ENCODE peak calls at places on chromosomes 1 and 21, in four cellular contexts. One of them, this sample, is unnamed. For H3K4me1, the result is how much of the 10 kb centered on the place peaks cover.

GRCh38 chr1:175158133-175158532 is 34.4 kb downstream of the KIAA0040 start:
- DNase-seq in HepG2: no peak
- DNase-seq in H1: no peak
- DNase-seq in GM12878: no peak
- DNase-seq in this sample: no peak

GRCh38 chr1:228152097-228152917 is 2.6 kb downstream of the GJC2 start:
- DNase-seq in H1: no peak
- DNase-seq in HepG2: no peak
- DNase-seq in GM12878: no peak
- DNase-seq in this sample: no peak

GRCh38 chr1:21362096-21362495 is 71.8 kb upstream of the ECE1 start:
- DNase-seq in HepG2: no peak
- DNase-seq in H1: no peak
- DNase-seq in GM12878: no peak
- DNase-seq in this sample: no peak

GRCh38 chr1:216726435-216726834 is 3.2 kb upstream of the ESRRG start:
- DNase-seq in H1: no peak
- DNase-seq in GM12878: no peak
- DNase-seq in HepG2: no peak
- DNase-seq in this sample: no peak

GRCh38 chr21:38377165-38378093 is 120.6 kb downstream of the KCNJ15 start:
- DNase-seq in HepG2: no peak
- DNase-seq in GM12878: no peak
- DNase-seq in H1: no peak
- DNase-seq in this sample: no peak

GRCh38 chr1:30610917-30611316 is 112.5 kb downstream of the MATN1 start:
- DNase-seq in HepG2: no peak
- DNase-seq in GM12878: no peak
- DNase-seq in H1: no peak
- DNase-seq in this sample: no peak

GRCh38 chr1:84171471-84171870 is 27.4 kb downstream of the PRKACB start:
- DNase-seq in GM12878: no peak
- DNase-seq in H1: no peak
- DNase-seq in HepG2: no peak
- DNase-seq in this sample: no peak

GRCh38 chr1:185864331-185864730 is 130.1 kb downstream of the HMCN1 start:
- DNase-seq in HepG2: no peak
- DNase-seq in GM12878: no peak
- DNase-seq in H1: no peak
- DNase-seq in this sample: no peak

GRCh38 chr1:17232759-17233661 is 15.9 kb upstream of the PADI3 start:
- DNase-seq in HepG2: no peak
- DNase-seq in H1: no peak
- DNase-seq in GM12878: no peak
- DNase-seq in this sample: no peak

GRCh38 chr1:207101720-207102119 is 2.3 kb upstream of the C4BPA start:
- DNase-seq in H1: no peak
- DNase-seq in HepG2: no peak
- DNase-seq in GM12878: no peak
- DNase-seq in this sample: no peak

GRCh38 chr21:21246007-21246406 is 247.8 kb downstream of the NCAM2 start:
- DNase-seq in H1: no peak
- DNase-seq in HepG2: no peak
- DNase-seq in GM12878: no peak
- DNase-seq in this sample: no peak

GRCh38 chr1:16436946-16437474 is at the start of gene SPATA21:
- DNase-seq in GM12878: no peak
- DNase-seq in HepG2: no peak
- DNase-seq in H1: no peak
- DNase-seq in this sample: no peak

GRCh38 chr1:45796381-45796780 is 7.0 kb upstream of the MAST2 start:
- DNase-seq in GM12878: no peak
- DNase-seq in H1: no peak
- DNase-seq in HepG2: no peak
- DNase-seq in this sample: no peak

GRCh38 chr21:15045017-15045416 is 19.8 kb downstream of the NRIP1 start:
- DNase-seq in GM12878: no peak
- DNase-seq in HepG2: no peak
- DNase-seq in H1: no peak
- DNase-seq in this sample: no peak

GRCh38 chr1:231973840-231974239 is 347.2 kb downstream of the DISC1 start:
- DNase-seq in HepG2: no peak
- DNase-seq in H1: no peak
- DNase-seq in GM12878: no peak
- DNase-seq in this sample: no peak

DNA sequence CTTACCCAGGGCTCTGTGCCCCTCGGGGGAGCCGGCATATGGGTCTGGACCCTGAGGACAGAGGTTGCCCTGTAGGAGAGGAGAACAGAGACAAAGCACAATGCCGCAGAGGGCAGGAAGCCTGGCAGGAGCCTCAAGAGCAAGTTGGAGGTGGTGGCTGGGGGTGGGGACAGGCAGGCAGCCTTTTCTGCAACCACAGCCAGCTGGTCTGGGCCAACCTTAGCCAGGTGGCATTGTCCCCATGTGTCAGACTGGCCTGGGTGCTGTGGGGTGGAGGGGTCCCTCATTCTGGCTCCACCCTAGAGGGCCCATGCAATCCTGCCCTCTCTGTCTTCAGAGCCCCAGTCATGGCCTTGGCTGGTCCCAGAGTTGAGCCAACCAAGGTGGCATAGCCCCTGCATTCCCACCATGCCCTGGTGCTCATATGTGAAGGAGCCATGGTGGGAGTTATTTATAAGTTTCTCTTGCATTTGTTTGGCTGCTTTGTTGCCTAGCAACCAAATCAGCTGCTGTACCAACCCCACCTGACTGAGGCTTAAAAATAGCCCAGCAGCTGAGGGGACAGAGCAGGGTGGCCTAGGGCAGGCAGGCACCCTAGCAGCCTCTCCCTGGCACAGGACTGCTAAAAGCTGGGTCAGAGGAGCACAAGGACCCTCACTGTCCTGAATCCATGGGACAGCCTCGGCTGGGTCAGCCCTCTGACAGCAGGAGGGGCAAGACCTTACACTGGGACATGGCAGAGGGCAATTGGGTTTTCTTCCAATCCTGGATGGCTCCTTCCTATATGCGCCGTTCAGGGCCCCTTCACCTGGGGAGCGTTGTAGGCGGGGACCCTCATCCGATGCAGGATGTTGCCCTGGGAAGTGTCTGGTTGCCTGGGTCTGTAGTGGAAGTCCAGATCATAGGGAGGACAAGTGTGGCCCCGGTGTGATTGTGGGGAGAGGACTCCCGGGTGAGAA is 19.5 kb downstream of the MAP7D1 start:
- DNase-seq in GM12878: no peak
- DNase-seq in H1: peak
- DNase-seq in HepG2: no peak
- DNase-seq in this sample: no peak
- H3K4me1 ChIP-seq in GM12878: under half
- H3K4me1 ChIP-seq in H1: under half
- H3K4me1 ChIP-seq in HepG2: under half
- H3K4me1 ChIP-seq in this sample: under half

GRCh38 chr1:212607924-212608208 is 695 bp upstream of the ATF3 start:
- DNase-seq in HepG2: no peak
- DNase-seq in H1: no peak
- DNase-seq in GM12878: no peak
- DNase-seq in this sample: no peak
- TF ChIP-seq SUZ12 in HepG2: no peak
- TF ChIP-seq SUZ12 in H1: no peak
- TF ChIP-seq SUZ12 in GM12878: no peak
- TF ChIP-seq SUZ12 in this sample: no peak

GRCh38 chr1:92944901-92945747 is 16.1 kb downstream of the DIPK1A start:
- DNase-seq in GM12878: no peak
- DNase-seq in H1: no peak
- DNase-seq in HepG2: no peak
- DNase-seq in this sample: no peak

GRCh38 chr1:92949937-92950817 is 11.1 kb downstream of the DIPK1A start:
- DNase-seq in H1: no peak
- DNase-seq in GM12878: no peak
- DNase-seq in HepG2: no peak
- DNase-seq in this sample: no peak

GRCh38 chr1:92951141-92951582 is 10.1 kb downstream of the DIPK1A start:
- DNase-seq in GM12878: peak
- DNase-seq in HepG2: peak
- DNase-seq in H1: no peak
- DNase-seq in this sample: no peak

GRCh38 chr1:92945748-92946270 is 15.5 kb downstream of the DIPK1A start:
- DNase-seq in GM12878: no peak
- DNase-seq in H1: no peak
- DNase-seq in HepG2: no peak
- DNase-seq in this sample: no peak

GRCh38 chr1:92948071-92948470 is 13.2 kb downstream of the DIPK1A start:
- DNase-seq in H1: no peak
- DNase-seq in GM12878: no peak
- DNase-seq in HepG2: no peak
- DNase-seq in this sample: no peak
- H3K4me1 ChIP-seq in H1: under half
- H3K4me1 ChIP-seq in GM12878: under half
- H3K4me1 ChIP-seq in HepG2: half or more
- H3K4me1 ChIP-seq in this sample: under half

GRCh38 chr1:223022641-223023473 is 120.2 kb downstream of the TLR5 start:
- DNase-seq in HepG2: no peak
- DNase-seq in GM12878: no peak
- DNase-seq in H1: no peak
- DNase-seq in this sample: peak
- TF ChIP-seq SUZ12 in HepG2: no peak
- TF ChIP-seq SUZ12 in GM12878: no peak
- TF ChIP-seq SUZ12 in H1: no peak
- TF ChIP-seq SUZ12 in this sample: no peak

GRCh38 chr1:39157304-39157703 is 47.2 kb upstream of the MACF1 start:
- DNase-seq in GM12878: no peak
- DNase-seq in H1: no peak
- DNase-seq in HepG2: no peak
- DNase-seq in this sample: no peak
- H3K4me1 ChIP-seq in GM12878: under half
- H3K4me1 ChIP-seq in H1: under half
- H3K4me1 ChIP-seq in HepG2: half or more
- H3K4me1 ChIP-seq in this sample: under half

DNA sequence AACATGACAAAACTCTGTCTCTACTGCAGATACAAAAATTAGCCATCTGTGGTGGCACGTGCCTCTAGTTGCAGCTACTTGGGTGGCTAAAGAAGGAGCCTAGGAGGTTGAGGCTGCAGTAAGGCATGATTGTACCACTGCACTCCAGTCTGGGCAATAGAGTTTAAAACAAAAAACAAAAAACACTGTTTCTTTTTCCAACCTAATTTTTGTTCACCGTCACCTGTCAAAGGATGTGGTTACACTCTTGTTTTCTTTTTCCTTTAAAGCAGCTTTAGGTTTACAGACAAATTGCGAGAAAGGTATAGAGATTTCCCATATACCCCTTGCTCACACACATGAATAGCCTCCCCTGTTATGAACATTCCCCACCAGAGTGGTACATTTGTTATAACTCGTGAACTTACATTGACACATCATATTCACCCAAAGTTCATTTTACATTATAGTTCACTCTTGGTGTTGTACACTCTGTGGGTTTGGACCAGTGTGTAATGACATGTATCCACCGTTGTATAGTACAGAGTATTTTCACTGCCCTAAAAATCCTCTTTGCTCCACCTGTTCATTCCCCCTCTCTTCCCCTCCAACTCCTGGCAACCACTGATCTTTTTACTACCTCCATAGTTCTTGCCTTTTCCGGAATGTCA is 26.2 kb downstream of the SMG7 start:
- DNase-seq in GM12878: no peak
- DNase-seq in HepG2: no peak
- DNase-seq in H1: no peak
- DNase-seq in this sample: no peak
- TF ChIP-seq SUZ12 in GM12878: no peak
- TF ChIP-seq SUZ12 in HepG2: no peak
- TF ChIP-seq SUZ12 in H1: no peak
- TF ChIP-seq SUZ12 in this sample: no peak

GRCh38 chr1:153799566-153800465 is 24.6 kb downstream of the SLC27A3 start:
- DNase-seq in GM12878: no peak
- DNase-seq in H1: no peak
- DNase-seq in HepG2: no peak
- DNase-seq in this sample: no peak
- H3K4me1 ChIP-seq in GM12878: under half
- H3K4me1 ChIP-seq in H1: under half
- H3K4me1 ChIP-seq in HepG2: under half
- H3K4me1 ChIP-seq in this sample: under half

GRCh38 chr1:113684153-113684541 is 75.1 kb downstream of the PHTF1 start:
- DNase-seq in HepG2: no peak
- DNase-seq in H1: no peak
- DNase-seq in GM12878: no peak
- DNase-seq in this sample: no peak
- TF ChIP-seq SUZ12 in HepG2: no peak
- TF ChIP-seq SUZ12 in H1: no peak
- TF ChIP-seq SUZ12 in GM12878: no peak
- TF ChIP-seq SUZ12 in this sample: no peak

GRCh38 chr1:2210084-2210653 is 15.6 kb upstream of the FAAP20 start:
- DNase-seq in GM12878: no peak
- DNase-seq in H1: peak
- DNase-seq in HepG2: no peak
- DNase-seq in this sample: no peak
- H3K4me1 ChIP-seq in GM12878: under half
- H3K4me1 ChIP-seq in H1: under half
- H3K4me1 ChIP-seq in HepG2: half or more
- H3K4me1 ChIP-seq in this sample: under half

This sample was measured in NT2/D1.